ENCODE peak calls at places on chromosomes 5 and 9, in seven cellular contexts. Q is kidney tubule cell, Z is endodermal cell, C is choroid plexus epithelial cell, V is left ventricle myocardium inferior, I is GM23248, O is left ventricle myocardium superior. F is an unnamed sample.

GRCh38 chr5:74241751-74242140 is 398.8 kb downstream of the ENC1 start:
- DNase-seq in Q (peak; percentile 94), V (no peak), Z (peak; percentile 54), I (peak; percentile 58), C (no peak), O (no peak), F (no peak)

GRCh38 chr5:108747111-108748009 is at the start of gene FER:
- DNase-seq in V (no peak), Z (no peak), C (peak; percentile 83), I (peak; percentile 84), O (no peak), Q (peak; percentile 95), F (no peak)

GRCh38 chr9:124015661-124016131 is 4.1 kb downstream of the LHX2 start:
- DNase-seq in V (no peak), O (no peak), Z (peak; percentile 78), C (no peak), I (no peak), Q (no peak), F (no peak)

GRCh38 chr9:14170392-14170931 is 143.5 kb downstream of the NFIB start:
- DNase-seq in C (peak; percentile 36), Q (peak; percentile 37), O (no peak), V (no peak), I (no peak), Z (no peak), F (no peak)

GRCh38 chr5:95822408-95823240 is at the start of gene GLRX:
- DNase-seq in Q (peak; percentile 98), I (peak; percentile 97), C (peak; percentile 89), Z (peak; percentile 89), V (peak; percentile 64), O (peak; percentile 67), F (peak; percentile 67)

GRCh38 chr5:8457187-8458037 is 588.5 kb downstream of the MTRR start:
- DNase-seq in I (peak; percentile 100), O (peak; percentile 97), Q (peak; percentile 98), Z (no peak), C (peak; percentile 99), V (peak; percentile 95), F (peak; percentile 96)

GRCh38 chr5:137466888-137467287 is 32.2 kb downstream of the SPOCK1 start:
- DNase-seq in Z (no peak), V (no peak), I (peak; percentile 70), O (no peak), C (no peak), Q (no peak), F (no peak)

GRCh38 chr5:177364159-177364962 is 6.6 kb downstream of the RGS14 start:
- DNase-seq in Q (peak; percentile 20), I (peak; percentile 45), O (no peak), C (no peak), V (no peak), Z (peak; percentile 45), F (no peak)

GRCh38 chr5:138092301-138092700 is 8.5 kb downstream of the WNT8A start:
- DNase-seq in V (no peak), I (no peak), C (no peak), Z (no peak), O (no peak), Q (no peak), F (no peak)

GRCh38 chr5:78295035-78295961 is 800 bp upstream of the AP3B1 start:
- DNase-seq in O (peak; percentile 35), I (peak; percentile 62), C (no peak), Q (peak; percentile 65), V (peak; percentile 18), Z (peak; percentile 89), F (peak; percentile 12)

GRCh38 chr5:164934039-164934438 is 1428.6 kb downstream of the MAT2B start:
- DNase-seq in I (no peak), Q (no peak), V (no peak), O (no peak), Z (peak; percentile 42), C (no peak), F (no peak)

GRCh38 chr5:72673623-72674022 is 142.8 kb upstream of the TNPO1 start:
- DNase-seq in Z (no peak), O (no peak), Q (no peak), I (no peak), C (no peak), V (no peak), F (no peak)

GRCh38 chr9:2255128-2255527 is 240.0 kb downstream of the SMARCA2 start:
- DNase-seq in V (no peak), C (no peak), Z (no peak), Q (no peak), O (no peak), I (no peak), F (no peak)

GRCh38 chr5:5422819-5423515 is 490 bp downstream of the ICE1 start:
- DNase-seq in V (no peak), Z (no peak), C (no peak), Q (no peak), O (no peak), I (peak; percentile 53), F (no peak)

GRCh38 chr9:129630967-129631672 is 5.2 kb downstream of the NTMT1 start:
- DNase-seq in V (peak; percentile 61), Q (peak; percentile 62), O (peak; percentile 67), I (peak; percentile 85), C (peak; percentile 61), Z (no peak), F (no peak)

GRCh38 chr9:135587658-135588057 is 26.1 kb downstream of the PAEP start:
- DNase-seq in C (no peak), I (no peak), Q (no peak), Z (peak; percentile 48), O (no peak), V (no peak), F (no peak)

GRCh38 chr5:126836778-126837177 is 59.8 kb downstream of the LMNB1 start:
- DNase-seq in O (no peak), V (no peak), C (no peak), Z (no peak), I (no peak), Q (no peak), F (no peak)

GRCh38 chr5:72988769-72989168 is 32.9 kb downstream of the FCHO2 start:
- DNase-seq in I (no peak), Q (peak; percentile 24), C (peak; percentile 16), O (no peak), Z (no peak), V (no peak), F (no peak)

GRCh38 chr5:58462154-58462553 is 2.3 kb upstream of the PLK2 start:
- DNase-seq in C (no peak), Z (no peak), O (no peak), Q (peak; percentile 77), V (no peak), I (no peak), F (no peak)

GRCh38 chr9:80664327-80665210 is 1024.8 kb downstream of the TLE1 start:
- DNase-seq in Z (no peak), C (peak; percentile 41), O (no peak), V (no peak), Q (peak; percentile 67), I (no peak), F (no peak)

GRCh38 chr5:61450170-61450815 is 118.2 kb downstream of the ZSWIM6 start:
- DNase-seq in C (peak; percentile 76), O (no peak), Z (no peak), Q (peak; percentile 82), I (peak; percentile 91), V (no peak), F (peak; percentile 46)

GRCh38 chr5:102893942-102894341 is 138.8 kb downstream of the PAM start:
- DNase-seq in C (no peak), V (no peak), I (no peak), Q (no peak), O (no peak), Z (peak; percentile 59), F (no peak)

GRCh38 chr5:103262422-103262871 is 3.9 kb downstream of the MACIR start:
- DNase-seq in O (no peak), V (no peak), C (peak; percentile 34), Z (no peak), Q (peak; percentile 40), I (peak; percentile 74), F (no peak)

GRCh38 chr9:114282104-114282485 is 40.8 kb upstream of the ORM1 start:
- DNase-seq in O (no peak), V (peak; percentile 10), I (no peak), Z (no peak), Q (no peak), C (no peak), F (peak; percentile 40)

GRCh38 chr5:55680353-55680752 is 31.8 kb downstream of the SLC38A9 start:
- DNase-seq in O (no peak), Q (no peak), Z (no peak), I (peak; percentile 21), V (no peak), C (no peak), F (no peak)

GRCh38 chr5:14108170-14108996 is 34.8 kb upstream of the TRIO start:
- DNase-seq in O (peak; percentile 51), V (peak; percentile 44), Q (peak; percentile 87), I (peak; percentile 93), Z (peak; percentile 86), C (peak; percentile 93), F (peak; percentile 75)

GRCh38 chr9:22855956-22856355 is 409.3 kb downstream of the DMRTA1 start:
- DNase-seq in C (no peak), V (no peak), O (no peak), Q (no peak), Z (no peak), I (no peak), F (no peak)

GRCh38 chr9:83231039-83231438 is 168.1 kb upstream of the RASEF start:
- DNase-seq in C (peak; percentile 15), I (peak; percentile 58), O (no peak), Q (peak; percentile 77), Z (no peak), V (no peak), F (no peak)

GRCh38 chr5:28164568-28164967 is 1126.2 kb upstream of the CDH9 start:
- DNase-seq in O (no peak), Z (no peak), V (no peak), I (no peak), C (no peak), Q (no peak), F (no peak)

GRCh38 chr5:170755679-170756456 is 27.7 kb upstream of the GABRP start:
- DNase-seq in O (peak; percentile 85), I (no peak), Z (no peak), C (peak; percentile 13), V (peak; percentile 72), Q (no peak), F (no peak)

GRCh38 chr9:19373527-19373926 is 6.5 kb downstream of the RPS6 start:
- DNase-seq in C (no peak), Q (no peak), I (no peak), Z (no peak), O (no peak), V (no peak), F (no peak)

F was measured in ovary.